ENCODE peak calls at places on chromosomes 7 and 10, in seven cellular contexts. D is upper lobe of left lung, L is dorsolateral prefrontal cortex, Q is breast epithelium, N is heart left ventricle, M is uterus, F is A549. V is an unnamed sample.

GRCh38 chr10:62545667-62546066 is 171.5 kb downstream of the ZNF365 start:
- DNase-seq in D (peak; percentile 26), L (no peak), Q (no peak), N (peak; percentile 41), M (peak; percentile 29), F (no peak), V (no peak)

GRCh38 chr10:86592413-86592812 is 61.9 kb upstream of the OPN4 start:
- DNase-seq in D (no peak), L (no peak), Q (no peak), N (peak; percentile 32), M (no peak), F (peak; percentile 51), V (peak; percentile 74)

GRCh38 chr7:2931034-2931415 is 86.9 kb upstream of the GNA12 start:
- DNase-seq in D (peak; percentile 10), L (no peak), Q (no peak), N (no peak), M (no peak), F (no peak), V (no peak)

GRCh38 chr10:31353574-31353973 is 34.6 kb downstream of the ZEB1 start:
- DNase-seq in D (no peak), L (no peak), Q (no peak), N (no peak), M (no peak), F (peak; percentile 53), V (no peak)

GRCh38 chr10:30594077-30594476 is 35.5 kb downstream of the LYZL2 start:
- DNase-seq in D (no peak), L (no peak), Q (no peak), N (no peak), M (no peak), F (no peak), V (no peak)

GRCh38 chr7:8217200-8218068 is 44.5 kb downstream of the ICA1 start:
- DNase-seq in D (no peak), L (no peak), Q (no peak), N (no peak), M (no peak), F (peak; percentile 69), V (no peak)

GRCh38 chr7:130891254-130892094 is 157.5 kb upstream of the KLF14 start:
- DNase-seq in D (peak; percentile 78), L (no peak), Q (no peak), N (peak; percentile 60), M (peak; percentile 78), F (peak; percentile 83), V (no peak)

GRCh38 chr10:47349516-47349915 is 1.4 kb downstream of the RBP3 start:
- DNase-seq in D (no peak), L (no peak), Q (no peak), N (no peak), M (no peak), F (no peak), V (no peak)

GRCh38 chr7:31418928-31419327 is 78.4 kb upstream of the NEUROD6 start:
- DNase-seq in D (no peak), L (no peak), Q (no peak), N (no peak), M (no peak), F (no peak), V (no peak)

GRCh38 chr7:73429218-73429617 is 4.4 kb upstream of the FZD9 start:
- DNase-seq in D (no peak), L (no peak), Q (no peak), N (no peak), M (no peak), F (no peak), V (no peak)

GRCh38 chr10:121911421-121911697 is 16.5 kb downstream of the ATE1 start:
- DNase-seq in D (no peak), L (no peak), Q (no peak), N (no peak), M (no peak), F (no peak), V (no peak)

GRCh38 chr7:95595825-95596182 is 512 bp downstream of the PDK4 start:
- DNase-seq in D (no peak), L (no peak), Q (no peak), N (no peak), M (no peak), F (no peak), V (no peak)

GRCh38 chr7:121494531-121494930 is 98.4 kb upstream of the FAM3C start:
- DNase-seq in D (no peak), L (no peak), Q (no peak), N (no peak), M (no peak), F (no peak), V (no peak)

GRCh38 chr7:129607471-129608120 is 3.9 kb upstream of the NRF1 start:
- DNase-seq in D (peak; percentile 40), L (no peak), Q (no peak), N (no peak), M (no peak), F (peak; percentile 63), V (peak; percentile 55)

GRCh38 chr10:124959564-124959963 is 17.6 kb downstream of the ZRANB1 start:
- DNase-seq in D (no peak), L (no peak), Q (no peak), N (no peak), M (no peak), F (no peak), V (no peak)

GRCh38 chr10:124961248-124961570 is 19.3 kb downstream of the ZRANB1 start:
- DNase-seq in D (no peak), L (no peak), Q (no peak), N (no peak), M (no peak), F (no peak), V (no peak)

GRCh38 chr10:124966008-124966407 is 24.1 kb downstream of the ZRANB1 start:
- DNase-seq in D (no peak), L (no peak), Q (no peak), N (no peak), M (no peak), F (no peak), V (no peak)

GRCh38 chr10:124967255-124967654 is 25.3 kb downstream of the ZRANB1 start:
- DNase-seq in D (no peak), L (no peak), Q (no peak), N (no peak), M (no peak), F (no peak), V (no peak)

GRCh38 chr10:124962421-124962820 is 20.5 kb downstream of the ZRANB1 start:
- DNase-seq in D (no peak), L (no peak), Q (no peak), N (no peak), M (no peak), F (no peak), V (no peak)
- TF ChIP-seq CTCF in D (no peak), L (no peak), Q (no peak), N (no peak), M (no peak), F (no peak), V (no peak)

DNA sequence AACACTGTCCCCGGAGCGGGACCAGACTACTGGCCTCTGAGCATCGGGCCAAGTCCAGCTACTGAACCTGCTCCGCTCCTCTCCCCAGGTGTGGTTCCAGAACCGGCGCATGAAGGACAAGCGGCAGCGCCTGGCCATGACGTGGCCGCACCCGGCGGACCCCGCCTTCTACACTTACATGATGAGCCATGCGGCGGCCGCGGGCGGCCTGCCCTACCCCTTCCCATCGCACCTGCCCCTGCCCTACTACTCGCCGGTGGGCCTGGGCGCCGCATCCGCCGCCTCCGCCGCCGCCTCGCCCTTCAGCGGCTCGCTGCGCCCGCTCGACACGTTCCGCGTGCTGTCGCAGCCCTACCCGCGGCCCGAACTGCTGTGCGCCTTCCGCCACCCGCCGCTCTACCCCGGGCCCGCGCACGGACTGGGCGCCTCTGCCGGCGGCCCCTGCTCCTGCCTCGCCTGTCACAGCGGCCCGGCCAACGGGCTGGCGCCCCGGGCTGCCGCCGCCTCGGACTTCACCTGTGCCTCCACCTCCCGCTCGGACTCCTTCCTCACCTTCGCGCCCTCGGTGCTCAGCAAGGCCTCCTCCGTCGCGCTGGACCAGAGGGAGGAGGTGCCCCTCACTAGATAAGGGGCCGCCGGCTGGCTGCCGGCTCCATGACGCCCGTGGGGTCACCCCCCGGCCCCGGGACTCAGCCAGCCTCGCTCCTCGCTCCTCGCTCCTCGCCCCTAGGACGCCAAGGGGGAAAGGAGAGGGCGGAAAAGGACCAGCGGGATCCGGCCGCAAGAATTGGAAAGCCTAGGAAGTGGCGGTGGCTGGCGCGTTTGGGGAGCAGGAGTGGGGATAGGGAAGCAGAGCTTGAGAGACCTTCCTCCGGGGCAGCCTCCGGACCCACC is 3.4 kb downstream of the EVX1 start:
- DNase-seq in D (no peak), L (no peak), Q (no peak), N (no peak), M (no peak), F (no peak), V (no peak)
- H3K4me3 ChIP-seq in D (peak overlapping the region; percentile 10), L (peak overlapping the region; percentile 48), Q (no peak overlapping the region), N (no peak overlapping the region), M (peak overlapping the region; percentile 4), F (no peak overlapping the region), V (no peak overlapping the region)

DNA sequence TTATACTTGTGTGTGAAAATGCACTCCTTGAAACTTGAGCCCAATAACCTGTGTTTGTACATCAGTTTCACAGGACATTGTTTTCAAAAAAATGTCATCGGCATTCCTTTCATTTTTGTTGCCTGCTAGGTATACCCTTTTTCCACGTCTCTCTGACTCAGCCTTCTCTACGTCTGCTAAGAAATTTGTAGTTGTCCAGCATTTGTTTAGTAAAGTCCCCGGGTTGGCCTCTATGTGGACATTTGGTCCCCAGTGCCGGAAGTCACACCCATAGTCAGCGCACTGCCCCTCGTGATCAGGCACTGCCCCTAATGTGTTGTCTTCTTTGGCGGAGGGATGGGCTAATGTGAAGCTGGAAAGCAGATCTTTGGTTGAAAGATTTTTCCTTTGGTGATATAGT is 222.3 kb downstream of the LRMDA start:
- DNase-seq in D (no peak), L (no peak), Q (no peak), N (no peak), M (no peak), F (no peak), V (no peak)
- H3K27ac ChIP-seq in D (no peak overlapping the region), L (no peak overlapping the region), Q (peak overlapping the region; percentile 34), N (no peak overlapping the region), M (peak overlapping the region; percentile 58), F (no peak overlapping the region), V (no peak overlapping the region)

GRCh38 chr7:128406147-128406985 is 3.4 kb downstream of the IMPDH1 start:
- DNase-seq in D (peak; percentile 35), L (no peak), Q (no peak), N (no peak), M (peak; percentile 45), F (no peak), V (no peak)

GRCh38 chr7:128404143-128404681 is 5.6 kb downstream of the IMPDH1 start:
- DNase-seq in D (no peak), L (no peak), Q (no peak), N (no peak), M (no peak), F (no peak), V (no peak)

GRCh38 chr7:128403676-128404075 is 6.1 kb downstream of the IMPDH1 start:
- DNase-seq in D (no peak), L (no peak), Q (no peak), N (no peak), M (no peak), F (no peak), V (no peak)

GRCh38 chr7:128405345-128406146 is 4.2 kb downstream of the IMPDH1 start:
- DNase-seq in D (peak; percentile 46), L (peak; percentile 36), Q (no peak), N (peak; percentile 67), M (no peak), F (no peak), V (peak; percentile 53)

DNA sequence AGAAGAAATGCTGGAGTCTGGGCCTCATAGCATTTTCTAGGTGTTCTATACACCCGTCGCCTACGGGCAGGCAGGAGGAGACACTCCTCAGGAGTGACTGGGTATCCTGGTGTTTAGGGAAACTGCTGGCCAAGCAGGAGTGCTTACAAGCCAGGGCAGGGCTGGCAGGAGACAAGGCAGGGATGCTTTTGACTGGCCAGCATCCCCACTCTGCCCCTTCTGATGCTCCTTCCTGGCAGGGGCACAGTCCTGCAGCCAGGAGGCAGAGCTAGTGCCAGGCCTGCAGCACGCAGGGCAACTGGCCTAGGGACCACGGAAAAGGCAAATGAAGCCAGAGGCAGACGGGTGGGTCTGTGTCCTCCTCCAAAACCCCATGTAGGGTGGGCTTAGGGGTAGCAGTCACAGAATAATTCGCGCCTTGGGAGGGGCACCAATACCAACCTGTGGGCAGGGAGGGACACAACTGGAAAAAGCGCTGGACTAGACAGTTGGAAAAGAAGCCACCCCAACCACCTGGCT is 4.9 kb downstream of the IMPDH1 start:
- DNase-seq in D (no peak), L (no peak), Q (no peak), N (no peak), M (no peak), F (no peak), V (peak; percentile 14)
- TF ChIP-seq CTCF in D (no peak), L (no peak), Q (no peak), N (peak; percentile 21), M (no peak), F (no peak), V (no peak)